ENCODE peak calls at places on chromosomes 16 and 17, in seven cellular contexts. W is H1, N is SK-N-SH, Q is GM12892, I is GM12891, B is HepG2, S is GM12878. V is an unnamed sample.

GRCh38 chr16:30137897-30138296 is 14.9 kb upstream of the MAPK3 start:
- DNase-seq in W (no peak), N (peak), Q (no peak), I (no peak), B (no peak), S (no peak), V (no peak)

GRCh38 chr16:22622703-22623102 is 112.0 kb downstream of the NPIPB5 start:
- DNase-seq in W (no peak), N (no peak), Q (no peak), I (no peak), B (no peak), S (no peak), V (no peak)

GRCh38 chr17:51322390-51323029 is 62.2 kb downstream of the UTP18 start:
- DNase-seq in W (no peak), N (peak), Q (no peak), I (no peak), B (peak), S (no peak), V (peak)

GRCh38 chr17:31437720-31438400 is 46.4 kb downstream of the RAB11FIP4 start:
- DNase-seq in W (no peak), N (no peak), Q (no peak), I (no peak), B (no peak), S (no peak), V (no peak)

GRCh38 chr17:15444805-15445204 is 22.6 kb downstream of the CDRT4 start:
- DNase-seq in W (no peak), N (peak), Q (no peak), I (no peak), B (no peak), S (no peak), V (peak)

GRCh38 chr16:66714659-66715307 is 18.2 kb upstream of the CMTM4 start:
- DNase-seq in W (no peak), N (peak), Q (no peak), I (no peak), B (no peak), S (no peak), V (no peak)

GRCh38 chr16:14564323-14564722 is 65.7 kb downstream of the PARN start:
- DNase-seq in W (no peak), N (no peak), Q (no peak), I (no peak), B (peak), S (no peak), V (no peak)

GRCh38 chr16:8569650-8570338 is 20.5 kb downstream of the TMEM114 start:
- DNase-seq in W (no peak), N (no peak), Q (no peak), I (no peak), B (no peak), S (no peak), V (no peak)

GRCh38 chr16:85353839-85354622 is 241.8 kb upstream of the CIBAR2 start:
- DNase-seq in W (no peak), N (no peak), Q (no peak), I (no peak), B (no peak), S (no peak), V (no peak)

GRCh38 chr17:33647976-33648375 is 354.9 kb upstream of the ASIC2 start:
- DNase-seq in W (no peak), N (peak), Q (no peak), I (no peak), B (no peak), S (no peak), V (no peak)

GRCh38 chr17:18321309-18321708 is 6.2 kb downstream of the SMCR8 start:
- DNase-seq in W (no peak), N (no peak), Q (no peak), I (no peak), B (no peak), S (no peak), V (peak)

GRCh38 chr17:29412780-29413565 is 22.8 kb downstream of the TAOK1 start:
- DNase-seq in W (peak), N (no peak), Q (no peak), I (no peak), B (no peak), S (no peak), V (no peak)

GRCh38 chr17:978110-979093 is 1.2 kb downstream of the NXN start:
- DNase-seq in W (peak), N (peak), Q (no peak), I (no peak), B (no peak), S (no peak), V (peak)

GRCh38 chr17:74531231-74531761 is at the start of gene CD300LB:
- DNase-seq in W (no peak), N (no peak), Q (no peak), I (no peak), B (no peak), S (no peak), V (no peak)

GRCh38 chr17:60941028-60941427 is 263.4 kb downstream of the BCAS3 start:
- DNase-seq in W (no peak), N (no peak), Q (no peak), I (no peak), B (no peak), S (no peak), V (no peak)

GRCh38 chr17:46950997-46951621 is 27.9 kb downstream of the RPRML start:
- DNase-seq in W (no peak), N (no peak), Q (no peak), I (no peak), B (no peak), S (no peak), V (no peak)

DNA sequence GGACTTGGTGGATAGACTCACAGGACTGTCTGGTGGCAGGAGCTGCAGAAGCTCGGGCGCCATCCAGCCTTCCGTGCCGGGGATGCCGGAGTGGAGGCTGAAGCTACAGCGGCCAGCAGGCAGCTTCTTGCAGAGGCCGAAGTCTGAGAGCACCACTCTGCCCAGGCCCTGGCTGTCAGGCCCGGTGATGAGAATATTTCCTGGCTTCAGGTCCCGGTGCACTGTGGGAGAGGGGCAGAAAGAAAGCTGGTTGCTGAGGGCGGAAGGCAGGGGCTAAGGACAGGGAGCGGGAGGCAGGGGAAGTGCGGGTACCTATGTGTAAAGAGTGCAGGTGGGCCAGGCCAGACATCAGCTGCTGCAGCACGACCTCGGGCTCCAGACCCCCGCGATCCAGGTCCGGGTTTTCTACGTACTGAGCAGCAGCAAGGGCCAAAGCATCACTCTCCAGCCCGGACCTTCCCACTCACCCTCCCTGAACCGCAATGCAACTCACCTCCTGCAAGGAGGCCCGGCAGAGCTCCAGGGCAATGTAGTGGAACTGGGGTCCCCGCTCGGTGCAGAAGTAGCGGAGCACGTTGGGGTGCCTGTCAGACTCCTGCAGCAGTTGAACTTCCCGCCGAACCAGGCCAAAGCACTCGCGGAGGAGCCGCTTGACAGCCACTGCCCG is 16.2 kb downstream of the PLK1 start:
- DNase-seq in W (peak), N (peak), Q (no peak), I (no peak), B (peak), S (no peak), V (peak)
- TF ChIP-seq TAF1 in W (peak), N (no peak), Q (no peak), I (no peak), B (peak), S (no peak), V (no peak)

DNA sequence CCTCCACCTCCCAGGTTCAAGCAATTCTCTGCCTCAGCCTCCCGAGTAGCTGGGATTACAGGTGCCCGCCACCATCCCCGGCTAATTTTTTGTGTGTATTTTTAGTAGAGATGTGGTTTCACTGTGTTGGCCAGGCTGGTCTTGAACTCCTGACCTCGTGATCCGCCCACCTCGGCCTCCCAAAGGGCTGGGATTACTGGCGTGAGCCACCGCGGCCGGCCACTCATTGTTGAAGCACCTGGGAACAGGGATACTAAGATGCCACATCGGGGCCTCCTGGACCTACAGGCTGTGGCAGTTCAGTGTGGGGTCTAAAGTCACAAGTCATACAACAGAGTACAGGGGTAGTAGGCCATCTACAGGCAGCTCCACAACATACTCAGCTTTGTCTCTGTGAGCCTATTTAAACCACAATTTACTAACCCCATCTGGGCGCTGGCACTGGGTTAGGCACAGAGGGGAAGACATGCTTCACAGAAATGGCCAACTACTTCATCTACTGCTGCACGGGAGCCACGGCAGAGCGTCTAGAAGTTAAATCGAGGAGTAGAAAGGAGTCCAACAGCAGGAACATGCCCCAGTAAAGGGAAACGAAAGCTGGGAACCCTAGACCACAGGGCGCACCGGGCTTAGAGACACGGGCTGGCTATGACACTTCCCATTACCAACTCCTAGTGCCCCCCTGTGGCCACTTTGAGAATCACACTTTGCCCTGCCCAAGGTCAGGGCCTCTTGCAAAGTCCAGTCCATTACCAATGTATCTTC is 4.3 kb downstream of the VAMP2 start:
- DNase-seq in W (peak), N (peak), Q (peak), I (peak), B (peak), S (no peak), V (peak)
- TF ChIP-seq TAF1 in W (no peak), N (no peak), Q (no peak), I (no peak), B (no peak), S (no peak), V (no peak)

DNA sequence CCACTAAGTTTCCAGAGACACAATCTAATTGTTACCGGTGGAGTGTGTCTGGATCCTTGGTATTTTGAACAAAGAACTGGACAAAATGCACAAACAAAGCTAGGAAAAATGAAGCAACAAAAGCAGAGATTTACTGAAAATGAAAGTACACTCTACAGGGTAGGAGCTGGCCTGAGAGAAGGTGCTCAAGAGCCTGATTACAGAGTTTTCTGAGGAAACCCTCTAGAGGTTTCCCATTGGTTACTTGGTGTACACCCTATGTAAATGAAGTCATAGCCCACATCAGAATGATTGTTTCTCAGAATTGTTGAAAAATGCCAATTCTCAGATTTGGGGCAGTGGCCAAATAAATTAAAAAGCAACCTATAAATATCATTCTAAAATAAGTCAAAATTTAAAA is 436.4 kb downstream of the KCNJ18 start:
- DNase-seq in W (no peak), N (no peak), Q (no peak), I (no peak), B (no peak), S (no peak), V (no peak)
- TF ChIP-seq TAF1 in W (no peak), N (no peak), Q (no peak), I (no peak), B (no peak), S (no peak), V (no peak)

GRCh38 chr17:5557485-5557884 is 26.8 kb downstream of the NLRP1 start:
- DNase-seq in W (no peak), N (no peak), Q (no peak), I (no peak), B (no peak), S (no peak), V (no peak)
- TF ChIP-seq TAF1 in W (no peak), N (no peak), Q (no peak), I (no peak), B (no peak), S (no peak), V (no peak)

GRCh38 chr17:19900809-19901208 is 33.1 kb upstream of the ULK2 start:
- DNase-seq in W (no peak), N (no peak), Q (no peak), I (no peak), B (no peak), S (no peak), V (no peak)

GRCh38 chr17:19904924-19905323 is 37.2 kb upstream of the ULK2 start:
- DNase-seq in W (no peak), N (no peak), Q (no peak), I (no peak), B (no peak), S (no peak), V (no peak)

GRCh38 chr17:19905514-19905913 is 37.8 kb upstream of the ULK2 start:
- DNase-seq in W (no peak), N (no peak), Q (no peak), I (no peak), B (no peak), S (no peak), V (no peak)

GRCh38 chr17:19904412-19904811 is 36.7 kb upstream of the ULK2 start:
- DNase-seq in W (no peak), N (no peak), Q (no peak), I (no peak), B (peak), S (no peak), V (no peak)
- TF ChIP-seq TAF1 in W (no peak), N (no peak), Q (no peak), I (no peak), B (no peak), S (no peak), V (no peak)

GRCh38 chr17:79126139-79126538 is 51.5 kb downstream of the ENGASE start:
- DNase-seq in W (peak), N (peak), Q (no peak), I (no peak), B (peak), S (no peak), V (no peak)

GRCh38 chr17:79129523-79129922 is 54.9 kb downstream of the ENGASE start:
- DNase-seq in W (no peak), N (no peak), Q (no peak), I (no peak), B (no peak), S (no peak), V (no peak)

GRCh38 chr17:79125503-79125902 is 50.9 kb downstream of the ENGASE start:
- DNase-seq in W (no peak), N (peak), Q (no peak), I (no peak), B (no peak), S (no peak), V (no peak)

GRCh38 chr17:79124513-79125209 is 50.0 kb downstream of the ENGASE start:
- DNase-seq in W (no peak), N (no peak), Q (no peak), I (no peak), B (no peak), S (no peak), V (no peak)

GRCh38 chr17:79127534-79128135 is 53.0 kb downstream of the ENGASE start:
- DNase-seq in W (no peak), N (no peak), Q (no peak), I (no peak), B (no peak), S (no peak), V (no peak)
- TF ChIP-seq TAF1 in W (no peak), N (no peak), Q (no peak), I (no peak), B (no peak), S (no peak), V (no peak)